ENCODE peak calls at places on chromosomes 5 and 9, in six cellular contexts. G, A, H, F, V and E are unnamed samples.

GRCh38 chr9:126111556-126111955 is 215.1 kb upstream of the MVB12B start:
- DNase-seq in G (no peak), A (no peak), H (no peak), F (no peak), V (no peak), E (no peak)

GRCh38 chr9:87891754-87892153 is 9.1 kb downstream of the SPATA31E1 start:
- DNase-seq in G (no peak), A (no peak), H (no peak), F (no peak), V (peak; percentile 17), E (no peak)

GRCh38 chr9:98958271-98958989 is 14.7 kb downstream of the COL15A1 start:
- DNase-seq in G (no peak), A (no peak), H (peak; percentile 87), F (peak; percentile 59), V (peak; percentile 25), E (no peak)

GRCh38 chr5:80738466-80738865 is 83.7 kb upstream of the DHFR start:
- DNase-seq in G (no peak), A (no peak), H (no peak), F (no peak), V (no peak), E (no peak)

GRCh38 chr9:132896906-132897305 is 18.2 kb downstream of the SPACA9 start:
- DNase-seq in G (peak; percentile 12), A (no peak), H (no peak), F (no peak), V (no peak), E (no peak)

GRCh38 chr9:86685556-86685955 is 261.8 kb downstream of the GAS1 start:
- DNase-seq in G (no peak), A (no peak), H (no peak), F (no peak), V (no peak), E (no peak)

GRCh38 chr5:176396330-176396729 is 7.8 kb downstream of the HIGD2A start:
- DNase-seq in G (no peak), A (no peak), H (no peak), F (no peak), V (no peak), E (no peak)

GRCh38 chr5:123512631-123513461 is 869 bp downstream of the CSNK1G3 start:
- DNase-seq in G (no peak), A (peak; percentile 37), H (peak; percentile 34), F (no peak), V (no peak), E (no peak)

GRCh38 chr5:54885636-54886035 is 99.8 kb downstream of the ESM1 start:
- DNase-seq in G (no peak), A (no peak), H (no peak), F (no peak), V (no peak), E (no peak)

GRCh38 chr5:5288236-5288635 is 134.2 kb upstream of the ICE1 start:
- DNase-seq in G (no peak), A (no peak), H (peak; percentile 60), F (no peak), V (no peak), E (no peak)

GRCh38 chr9:22049411-22049810 is 40.3 kb upstream of the CDKN2B start:
- DNase-seq in G (no peak), A (no peak), H (peak; percentile 59), F (no peak), V (peak; percentile 44), E (no peak)

GRCh38 chr5:139445325-139446170 is 6.2 kb upstream of the DNAJC18 start:
- DNase-seq in G (no peak), A (no peak), H (peak; percentile 92), F (no peak), V (peak; percentile 36), E (peak; percentile 68)

GRCh38 chr9:126611592-126612328 is 2.0 kb upstream of the LMX1B start:
- DNase-seq in G (peak; percentile 1), A (peak; percentile 75), H (peak; percentile 47), F (no peak), V (peak; percentile 49), E (peak; percentile 56)

GRCh38 chr9:117334101-117334500 is 80.8 kb downstream of the ASTN2 start:
- DNase-seq in G (no peak), A (no peak), H (no peak), F (no peak), V (no peak), E (no peak)

GRCh38 chr5:139859013-139859412 is 63.4 kb downstream of the PSD2 start:
- DNase-seq in G (no peak), A (no peak), H (no peak), F (no peak), V (no peak), E (no peak)

GRCh38 chr5:80408976-80409926 is 1.4 kb downstream of the ZFYVE16 start:
- DNase-seq in G (no peak), A (no peak), H (peak; percentile 16), F (no peak), V (no peak), E (no peak)

GRCh38 chr9:114883709-114884108 is 46.7 kb downstream of the TNFSF8 start:
- DNase-seq in G (no peak), A (no peak), H (no peak), F (no peak), V (peak; percentile 53), E (no peak)

GRCh38 chr5:126104951-126105350 is 318.3 kb upstream of the GRAMD2B start:
- DNase-seq in G (no peak), A (no peak), H (no peak), F (no peak), V (peak; percentile 74), E (no peak)

GRCh38 chr5:98492258-98492657 is 281.2 kb upstream of the RGMB start:
- DNase-seq in G (no peak), A (no peak), H (no peak), F (no peak), V (peak; percentile 32), E (no peak)

GRCh38 chr5:154858972-154859950 is 834 bp downstream of the CNOT8 start:
- DNase-seq in G (no peak), A (peak; percentile 34), H (peak; percentile 22), F (no peak), V (no peak), E (no peak)

GRCh38 chr5:78508231-78508765 is 140.3 kb downstream of the LHFPL2 start:
- DNase-seq in G (no peak), A (no peak), H (peak; percentile 46), F (no peak), V (no peak), E (no peak)

GRCh38 chr9:32738501-32739172 is 44.7 kb upstream of the TMEM215 start:
- DNase-seq in G (no peak), A (no peak), H (no peak), F (no peak), V (no peak), E (no peak)